ENCODE peak calls at places on chromosomes 16 and 17, in six cellular contexts. G is NCI-H1092, U is transverse colon, I is smooth muscle cell of the brain vasculature, P is NCI-H187, Z is HS-5. V is an unnamed sample.
A peak's percentile ranks its signal among the peaks of the same experiment; 100 is the strongest.

GRCh38 chr16:4373909-4374742 is 2.5 kb downstream of the VASN start:
- DNase-seq in Z (peak; percentile 61), G (no peak), I (no peak), P (no peak), U (peak; percentile 64), V (no peak)

GRCh38 chr16:58411736-58412614 is 19.7 kb downstream of the GINS3 start:
- DNase-seq in Z (no peak), G (no peak), U (no peak), P (no peak), I (no peak), V (no peak)

GRCh38 chr16:69566437-69567030 is 768 bp downstream of the NFAT5 start:
- DNase-seq in P (no peak), I (no peak), G (no peak), Z (peak; percentile 41), U (peak; percentile 60), V (no peak)

GRCh38 chr17:68198931-68199836 is 48.7 kb upstream of the AMZ2 start:
- DNase-seq in Z (no peak), U (no peak), G (no peak), I (no peak), P (no peak), V (peak; percentile 16)

GRCh38 chr16:17448640-17449638 is 21.8 kb downstream of the XYLT1 start:
- DNase-seq in G (no peak), P (no peak), I (no peak), U (peak; percentile 25), Z (no peak), V (no peak)

GRCh38 chr17:18920911-18921441 is 31.0 kb upstream of the SLC5A10 start:
- DNase-seq in P (no peak), Z (no peak), U (peak; percentile 15), I (no peak), G (no peak), V (no peak)

GRCh38 chr16:57798267-57798810 is 4.0 kb downstream of the KIFC3 start:
- DNase-seq in I (no peak), G (no peak), P (no peak), U (no peak), Z (no peak), V (no peak)

GRCh38 chr16:35746281-35746962 is 2287.0 kb downstream of the TP53TG3F start:
- DNase-seq in P (no peak), I (no peak), G (no peak), U (no peak), Z (no peak), V (no peak)

GRCh38 chr17:17907469-17907868 is 64.7 kb downstream of the TOM1L2 start:
- DNase-seq in P (no peak), Z (no peak), I (no peak), G (no peak), U (no peak), V (no peak)

GRCh38 chr16:24775455-24775854 is 46.0 kb downstream of the TNRC6A start:
- DNase-seq in Z (no peak), U (peak; percentile 64), P (no peak), I (no peak), G (no peak), V (no peak)

GRCh38 chr17:8753976-8754440 is 4.3 kb downstream of the SPDYE4 start:
- DNase-seq in Z (peak; percentile 3), I (no peak), U (no peak), P (no peak), G (no peak), V (peak; percentile 50)

GRCh38 chr17:17535957-17536356 is 39.8 kb upstream of the RASD1 start:
- DNase-seq in I (no peak), U (peak; percentile 65), P (no peak), Z (no peak), G (no peak), V (peak; percentile 22)

GRCh38 chr17:5120036-5120435 is 4.2 kb downstream of the USP6 start:
- DNase-seq in Z (no peak), G (no peak), U (peak; percentile 1), P (no peak), I (no peak), V (no peak)